ENCODE peak calls at places on chromosomes 5 and 9, in eight cellular contexts. A is left kidney; C is right atrium auricular region; Y is psoas muscle; K is caudate nucleus; Z is pancreas; M is lower leg skin; L is stimulated activated CD4-positive, alpha-beta T cell treated with anti-CD3 and anti-CD28 coated beads, Interleukin-12 subunit alpha, Interleukin-12 subunit beta, amount 100 ng/mL, for 48 hours. B is an unnamed sample.

GRCh38 chr9:130634801-130635200 is 29.6 kb upstream of the PRDM12 start:
- DNase-seq in A (no peak), C (no peak), Y (no peak), K (no peak), Z (peak), M (no peak), L (no peak), B (no peak)

GRCh38 chr9:97418894-97419293 is 7.0 kb downstream of the TDRD7 start:
- DNase-seq in A (no peak), C (no peak), Y (no peak), K (no peak), Z (no peak), M (no peak), L (no peak), B (no peak)

GRCh38 chr9:137317979-137318511 is 16.0 kb upstream of the NRARP start:
- DNase-seq in A (no peak), C (no peak), Y (no peak), K (no peak), Z (peak), M (no peak), L (no peak), B (no peak)

GRCh38 chr5:169290895-169291294 is 10.0 kb downstream of the SLIT3 start:
- DNase-seq in A (peak), C (no peak), Y (no peak), K (no peak), Z (no peak), M (no peak), L (no peak), B (peak)

GRCh38 chr5:30960041-30960440 is 233.4 kb upstream of the CDH6 start:
- DNase-seq in A (no peak), C (no peak), Y (no peak), K (no peak), Z (no peak), M (no peak), L (no peak), B (no peak)

GRCh38 chr5:55904152-55904551 is 53.0 kb downstream of the IL31RA start:
- DNase-seq in A (no peak), C (no peak), Y (peak), K (no peak), Z (no peak), M (peak), L (no peak), B (no peak)

GRCh38 chr9:137084526-137084925 is 2.3 kb upstream of the MAN1B1 start:
- DNase-seq in A (no peak), C (no peak), Y (no peak), K (no peak), Z (no peak), M (no peak), L (no peak), B (no peak)

GRCh38 chr9:68802525-68803015 is 97.5 kb downstream of the PIP5K1B start:
- DNase-seq in A (no peak), C (no peak), Y (no peak), K (no peak), Z (no peak), M (no peak), L (peak), B (no peak)

GRCh38 chr5:38384396-38384795 is 126.0 kb downstream of the EGFLAM start:
- DNase-seq in A (no peak), C (no peak), Y (no peak), K (no peak), Z (no peak), M (no peak), L (no peak), B (no peak)

GRCh38 chr5:69048233-69048632 is 45.6 kb upstream of the SLC30A5 start:
- DNase-seq in A (peak), C (no peak), Y (no peak), K (no peak), Z (no peak), M (no peak), L (no peak), B (no peak)

GRCh38 chr5:131855452-131855851 is 58.6 kb upstream of the FNIP1 start:
- DNase-seq in A (no peak), C (no peak), Y (no peak), K (no peak), Z (no peak), M (no peak), L (no peak), B (no peak)

GRCh38 chr5:39215857-39216256 is 3.5 kb downstream of the FYB1 start:
- DNase-seq in A (no peak), C (no peak), Y (no peak), K (no peak), Z (no peak), M (no peak), L (no peak), B (no peak)

GRCh38 chr5:160470437-160471341 is 49.0 kb downstream of the PTTG1 start:
- DNase-seq in A (no peak), C (no peak), Y (no peak), K (no peak), Z (no peak), M (peak), L (no peak), B (no peak)

GRCh38 chr5:115423541-115423940 is 121.0 kb downstream of the FEM1C start:
- DNase-seq in A (no peak), C (peak), Y (peak), K (no peak), Z (peak), M (no peak), L (no peak), B (no peak)

GRCh38 chr9:4517274-4517673 is 27.0 kb downstream of the SLC1A1 start:
- DNase-seq in A (no peak), C (no peak), Y (no peak), K (no peak), Z (no peak), M (no peak), L (no peak), B (peak)

GRCh38 chr5:76225316-76225715 is 142.1 kb downstream of the SV2C start:
- DNase-seq in A (no peak), C (no peak), Y (no peak), K (no peak), Z (no peak), M (no peak), L (no peak), B (no peak)

GRCh38 chr5:28415791-28416443 is 1377.5 kb upstream of the CDH9 start:
- DNase-seq in A (no peak), C (no peak), Y (no peak), K (no peak), Z (no peak), M (no peak), L (no peak), B (no peak)

GRCh38 chr5:151738125-151738848 is 20.1 kb downstream of the ATOX1 start:
- DNase-seq in A (no peak), C (no peak), Y (no peak), K (no peak), Z (no peak), M (no peak), L (no peak), B (no peak)

GRCh38 chr5:173020643-173021042 is 35.5 kb upstream of the CREBRF start:
- DNase-seq in A (no peak), C (peak), Y (peak), K (peak), Z (no peak), M (no peak), L (no peak), B (peak)

GRCh38 chr9:126805546-126806262 is 864 bp downstream of the ZBTB43 start:
- DNase-seq in A (peak), C (peak), Y (peak), K (no peak), Z (no peak), M (peak), L (peak), B (no peak)

GRCh38 chr5:36305571-36306326 is 4.0 kb upstream of the RANBP3L start:
- DNase-seq in A (peak), C (no peak), Y (peak), K (peak), Z (no peak), M (no peak), L (peak), B (no peak)

GRCh38 chr9:110283736-110284135 is 27.4 kb upstream of the TXN start:
- DNase-seq in A (peak), C (no peak), Y (no peak), K (no peak), Z (no peak), M (peak), L (no peak), B (no peak)

GRCh38 chr9:81690251-81690851 is 1.0 kb upstream of the TLE1 start:
- DNase-seq in A (peak), C (peak), Y (peak), K (no peak), Z (peak), M (peak), L (no peak), B (peak)

GRCh38 chr5:18048449-18048848 is 414.2 kb downstream of the TAF11L14 start:
- DNase-seq in A (peak), C (no peak), Y (no peak), K (no peak), Z (no peak), M (no peak), L (no peak), B (no peak)

GRCh38 chr5:129541648-129542251 is 81.7 kb downstream of the ADAMTS19 start:
- DNase-seq in A (peak), C (no peak), Y (no peak), K (no peak), Z (no peak), M (no peak), L (no peak), B (no peak)

GRCh38 chr9:113542741-113543140 is 79.2 kb downstream of the RGS3 start:
- DNase-seq in A (peak), C (no peak), Y (no peak), K (no peak), Z (peak), M (no peak), L (no peak), B (no peak)

GRCh38 chr5:117681855-117682254 is 1107.2 kb upstream of the SEMA6A start:
- DNase-seq in A (no peak), C (no peak), Y (no peak), K (no peak), Z (no peak), M (no peak), L (no peak), B (no peak)

GRCh38 chr9:131868766-131869165 is 128.9 kb upstream of the RAPGEF1 start:
- DNase-seq in A (peak), C (no peak), Y (no peak), K (peak), Z (peak), M (no peak), L (no peak), B (no peak)

GRCh38 chr5:172648008-172648359 is 6.9 kb downstream of the NEURL1B start:
- DNase-seq in A (no peak), C (no peak), Y (no peak), K (no peak), Z (no peak), M (no peak), L (no peak), B (no peak)

GRCh38 chr5:93164690-93165089 is 416.3 kb downstream of the NR2F1-AS1 start:
- DNase-seq in A (peak), C (no peak), Y (no peak), K (no peak), Z (no peak), M (no peak), L (no peak), B (no peak)

GRCh38 chr5:35198681-35199080 is 31.6 kb downstream of the PRLR start:
- DNase-seq in A (peak), C (no peak), Y (no peak), K (no peak), Z (no peak), M (no peak), L (no peak), B (no peak)